ENCODE peak calls at places on chromosomes 6 and 20, in nine cellular contexts. One of them, this sample, is unnamed.

GRCh38 chr20:52291109-52291508 is 99.5 kb upstream of the ZFP64 start:
- DNase-seq in effector memory CD8-positive, alpha-beta T cell: no peak
- DNase-seq in smooth muscle cell of the brain vasculature: no peak
- DNase-seq in NCI-H774: no peak
- DNase-seq in stimulated activated naive B cell treated with anti-CD40 and anti-IgM and Interleukin-4, amounts not matched to agents 10 μg/mL and 1 μg/mL and 100 μg/mL, for 72 hours: no peak
- DNase-seq in GM12878: no peak
- DNase-seq in NCI-H1105: no peak
- DNase-seq in T-helper 2 cell: no peak
- DNase-seq in activated CD4-positive, alpha-beta memory T cell treated with anti-CD3 and anti-CD28 coated beads for 36 hours: no peak
- DNase-seq in this sample: no peak

GRCh38 chr6:160417135-160417534 is 69.0 kb downstream of the SLC22A3 start:
- DNase-seq in effector memory CD8-positive, alpha-beta T cell: no peak
- DNase-seq in smooth muscle cell of the brain vasculature: no peak
- DNase-seq in NCI-H774: no peak
- DNase-seq in stimulated activated naive B cell treated with anti-CD40 and anti-IgM and Interleukin-4, amounts not matched to agents 10 μg/mL and 1 μg/mL and 100 μg/mL, for 72 hours: no peak
- DNase-seq in GM12878: no peak
- DNase-seq in NCI-H1105: no peak
- DNase-seq in T-helper 2 cell: no peak
- DNase-seq in activated CD4-positive, alpha-beta memory T cell treated with anti-CD3 and anti-CD28 coated beads for 36 hours: no peak
- DNase-seq in this sample: no peak

GRCh38 chr6:47485491-47486135 is 8.0 kb downstream of the CD2AP start:
- DNase-seq in effector memory CD8-positive, alpha-beta T cell: no peak
- DNase-seq in smooth muscle cell of the brain vasculature: no peak
- DNase-seq in NCI-H774: no peak
- DNase-seq in stimulated activated naive B cell treated with anti-CD40 and anti-IgM and Interleukin-4, amounts not matched to agents 10 μg/mL and 1 μg/mL and 100 μg/mL, for 72 hours: no peak
- DNase-seq in GM12878: no peak
- DNase-seq in NCI-H1105: no peak
- DNase-seq in T-helper 2 cell: no peak
- DNase-seq in activated CD4-positive, alpha-beta memory T cell treated with anti-CD3 and anti-CD28 coated beads for 36 hours: no peak
- DNase-seq in this sample: no peak

GRCh38 chr6:98836962-98837944 is 2.9 kb downstream of the POU3F2 start:
- DNase-seq in effector memory CD8-positive, alpha-beta T cell: no peak
- DNase-seq in smooth muscle cell of the brain vasculature: no peak
- DNase-seq in NCI-H774: no peak
- DNase-seq in stimulated activated naive B cell treated with anti-CD40 and anti-IgM and Interleukin-4, amounts not matched to agents 10 μg/mL and 1 μg/mL and 100 μg/mL, for 72 hours: no peak
- DNase-seq in GM12878: no peak
- DNase-seq in NCI-H1105: no peak
- DNase-seq in T-helper 2 cell: no peak
- DNase-seq in activated CD4-positive, alpha-beta memory T cell treated with anti-CD3 and anti-CD28 coated beads for 36 hours: no peak
- DNase-seq in this sample: no peak

GRCh38 chr6:865846-866245 is 172.9 kb upstream of the EXOC2 start:
- DNase-seq in effector memory CD8-positive, alpha-beta T cell: no peak
- DNase-seq in smooth muscle cell of the brain vasculature: no peak
- DNase-seq in NCI-H774: no peak
- DNase-seq in stimulated activated naive B cell treated with anti-CD40 and anti-IgM and Interleukin-4, amounts not matched to agents 10 μg/mL and 1 μg/mL and 100 μg/mL, for 72 hours: no peak
- DNase-seq in GM12878: no peak
- DNase-seq in NCI-H1105: no peak
- DNase-seq in T-helper 2 cell: no peak
- DNase-seq in activated CD4-positive, alpha-beta memory T cell treated with anti-CD3 and anti-CD28 coated beads for 36 hours: no peak
- DNase-seq in this sample: no peak

GRCh38 chr20:13261460-13262301 is 40.6 kb downstream of the ISM1 start:
- DNase-seq in effector memory CD8-positive, alpha-beta T cell: peak; percentile 27
- DNase-seq in smooth muscle cell of the brain vasculature: peak; percentile 40
- DNase-seq in NCI-H774: peak; percentile 7
- DNase-seq in stimulated activated naive B cell treated with anti-CD40 and anti-IgM and Interleukin-4, amounts not matched to agents 10 μg/mL and 1 μg/mL and 100 μg/mL, for 72 hours: peak; percentile 4
- DNase-seq in GM12878: no peak
- DNase-seq in NCI-H1105: peak; percentile 60
- DNase-seq in T-helper 2 cell: peak; percentile 28
- DNase-seq in activated CD4-positive, alpha-beta memory T cell treated with anti-CD3 and anti-CD28 coated beads for 36 hours: peak; percentile 74
- DNase-seq in this sample: peak; percentile 51

GRCh38 chr6:40020166-40020565 is 85.9 kb upstream of the MOCS1 start:
- DNase-seq in effector memory CD8-positive, alpha-beta T cell: no peak
- DNase-seq in smooth muscle cell of the brain vasculature: no peak
- DNase-seq in NCI-H774: no peak
- DNase-seq in stimulated activated naive B cell treated with anti-CD40 and anti-IgM and Interleukin-4, amounts not matched to agents 10 μg/mL and 1 μg/mL and 100 μg/mL, for 72 hours: no peak
- DNase-seq in GM12878: no peak
- DNase-seq in NCI-H1105: no peak
- DNase-seq in T-helper 2 cell: no peak
- DNase-seq in activated CD4-positive, alpha-beta memory T cell treated with anti-CD3 and anti-CD28 coated beads for 36 hours: no peak
- DNase-seq in this sample: no peak

GRCh38 chr6:35587167-35587566 is 74.5 kb upstream of the TULP1 start:
- DNase-seq in effector memory CD8-positive, alpha-beta T cell: no peak
- DNase-seq in smooth muscle cell of the brain vasculature: no peak
- DNase-seq in NCI-H774: no peak
- DNase-seq in stimulated activated naive B cell treated with anti-CD40 and anti-IgM and Interleukin-4, amounts not matched to agents 10 μg/mL and 1 μg/mL and 100 μg/mL, for 72 hours: no peak
- DNase-seq in GM12878: no peak
- DNase-seq in NCI-H1105: no peak
- DNase-seq in T-helper 2 cell: no peak
- DNase-seq in activated CD4-positive, alpha-beta memory T cell treated with anti-CD3 and anti-CD28 coated beads for 36 hours: no peak
- DNase-seq in this sample: no peak

GRCh38 chr6:156820089-156820798 is 43.1 kb downstream of the ARID1B start:
- DNase-seq in effector memory CD8-positive, alpha-beta T cell: no peak
- DNase-seq in smooth muscle cell of the brain vasculature: no peak
- DNase-seq in NCI-H774: no peak
- DNase-seq in stimulated activated naive B cell treated with anti-CD40 and anti-IgM and Interleukin-4, amounts not matched to agents 10 μg/mL and 1 μg/mL and 100 μg/mL, for 72 hours: no peak
- DNase-seq in GM12878: no peak
- DNase-seq in NCI-H1105: no peak
- DNase-seq in T-helper 2 cell: no peak
- DNase-seq in activated CD4-positive, alpha-beta memory T cell treated with anti-CD3 and anti-CD28 coated beads for 36 hours: no peak
- DNase-seq in this sample: no peak

GRCh38 chr6:42021847-42022754 is 28.2 kb upstream of the TAF8 start:
- DNase-seq in effector memory CD8-positive, alpha-beta T cell: peak; percentile 60
- DNase-seq in smooth muscle cell of the brain vasculature: no peak
- DNase-seq in NCI-H774: no peak
- DNase-seq in stimulated activated naive B cell treated with anti-CD40 and anti-IgM and Interleukin-4, amounts not matched to agents 10 μg/mL and 1 μg/mL and 100 μg/mL, for 72 hours: peak; percentile 78
- DNase-seq in GM12878: no peak
- DNase-seq in NCI-H1105: no peak
- DNase-seq in T-helper 2 cell: peak; percentile 81
- DNase-seq in activated CD4-positive, alpha-beta memory T cell treated with anti-CD3 and anti-CD28 coated beads for 36 hours: peak; percentile 86
- DNase-seq in this sample: no peak

GRCh38 chr6:145704153-145704781 is 31.1 kb downstream of the EPM2A start:
- DNase-seq in effector memory CD8-positive, alpha-beta T cell: no peak
- DNase-seq in smooth muscle cell of the brain vasculature: no peak
- DNase-seq in NCI-H774: no peak
- DNase-seq in stimulated activated naive B cell treated with anti-CD40 and anti-IgM and Interleukin-4, amounts not matched to agents 10 μg/mL and 1 μg/mL and 100 μg/mL, for 72 hours: no peak
- DNase-seq in GM12878: no peak
- DNase-seq in NCI-H1105: peak; percentile 2
- DNase-seq in T-helper 2 cell: no peak
- DNase-seq in activated CD4-positive, alpha-beta memory T cell treated with anti-CD3 and anti-CD28 coated beads for 36 hours: no peak
- DNase-seq in this sample: peak; percentile 17

GRCh38 chr20:40648505-40649072 is 40.4 kb downstream of the MAFB start:
- DNase-seq in effector memory CD8-positive, alpha-beta T cell: no peak
- DNase-seq in smooth muscle cell of the brain vasculature: no peak
- DNase-seq in NCI-H774: no peak
- DNase-seq in stimulated activated naive B cell treated with anti-CD40 and anti-IgM and Interleukin-4, amounts not matched to agents 10 μg/mL and 1 μg/mL and 100 μg/mL, for 72 hours: no peak
- DNase-seq in GM12878: no peak
- DNase-seq in NCI-H1105: no peak
- DNase-seq in T-helper 2 cell: no peak
- DNase-seq in activated CD4-positive, alpha-beta memory T cell treated with anti-CD3 and anti-CD28 coated beads for 36 hours: no peak
- DNase-seq in this sample: no peak

GRCh38 chr20:54525906-54526596 is 50.7 kb downstream of the DOK5 start:
- DNase-seq in effector memory CD8-positive, alpha-beta T cell: no peak
- DNase-seq in smooth muscle cell of the brain vasculature: no peak
- DNase-seq in NCI-H774: no peak
- DNase-seq in stimulated activated naive B cell treated with anti-CD40 and anti-IgM and Interleukin-4, amounts not matched to agents 10 μg/mL and 1 μg/mL and 100 μg/mL, for 72 hours: no peak
- DNase-seq in GM12878: no peak
- DNase-seq in NCI-H1105: no peak
- DNase-seq in T-helper 2 cell: no peak
- DNase-seq in activated CD4-positive, alpha-beta memory T cell treated with anti-CD3 and anti-CD28 coated beads for 36 hours: no peak
- DNase-seq in this sample: no peak

GRCh38 chr6:307874-308273 is 15.6 kb downstream of the DUSP22 start:
- DNase-seq in effector memory CD8-positive, alpha-beta T cell: no peak
- DNase-seq in smooth muscle cell of the brain vasculature: no peak
- DNase-seq in NCI-H774: no peak
- DNase-seq in stimulated activated naive B cell treated with anti-CD40 and anti-IgM and Interleukin-4, amounts not matched to agents 10 μg/mL and 1 μg/mL and 100 μg/mL, for 72 hours: no peak
- DNase-seq in GM12878: no peak
- DNase-seq in NCI-H1105: no peak
- DNase-seq in T-helper 2 cell: no peak
- DNase-seq in activated CD4-positive, alpha-beta memory T cell treated with anti-CD3 and anti-CD28 coated beads for 36 hours: no peak
- DNase-seq in this sample: no peak

GRCh38 chr6:141483561-141484061 is 649.1 kb upstream of the GJE1 start:
- DNase-seq in effector memory CD8-positive, alpha-beta T cell: peak; percentile 47
- DNase-seq in smooth muscle cell of the brain vasculature: peak; percentile 52
- DNase-seq in NCI-H774: peak; percentile 55
- DNase-seq in stimulated activated naive B cell treated with anti-CD40 and anti-IgM and Interleukin-4, amounts not matched to agents 10 μg/mL and 1 μg/mL and 100 μg/mL, for 72 hours: peak; percentile 55
- DNase-seq in GM12878: peak; percentile 85
- DNase-seq in NCI-H1105: peak; percentile 52
- DNase-seq in T-helper 2 cell: peak; percentile 75
- DNase-seq in activated CD4-positive, alpha-beta memory T cell treated with anti-CD3 and anti-CD28 coated beads for 36 hours: peak; percentile 65
- DNase-seq in this sample: peak; percentile 98

GRCh38 chr6:40914005-40914404 is 125.0 kb downstream of the UNC5CL start:
- DNase-seq in effector memory CD8-positive, alpha-beta T cell: no peak
- DNase-seq in smooth muscle cell of the brain vasculature: no peak
- DNase-seq in NCI-H774: no peak
- DNase-seq in stimulated activated naive B cell treated with anti-CD40 and anti-IgM and Interleukin-4, amounts not matched to agents 10 μg/mL and 1 μg/mL and 100 μg/mL, for 72 hours: no peak
- DNase-seq in GM12878: no peak
- DNase-seq in NCI-H1105: no peak
- DNase-seq in T-helper 2 cell: no peak
- DNase-seq in activated CD4-positive, alpha-beta memory T cell treated with anti-CD3 and anti-CD28 coated beads for 36 hours: no peak
- DNase-seq in this sample: no peak

GRCh38 chr6:28940294-28940858 is 16.6 kb upstream of the TRIM27 start:
- DNase-seq in effector memory CD8-positive, alpha-beta T cell: no peak
- DNase-seq in smooth muscle cell of the brain vasculature: no peak
- DNase-seq in NCI-H774: no peak
- DNase-seq in stimulated activated naive B cell treated with anti-CD40 and anti-IgM and Interleukin-4, amounts not matched to agents 10 μg/mL and 1 μg/mL and 100 μg/mL, for 72 hours: peak; percentile 15
- DNase-seq in GM12878: peak; percentile 37
- DNase-seq in NCI-H1105: peak; percentile 49
- DNase-seq in T-helper 2 cell: no peak
- DNase-seq in activated CD4-positive, alpha-beta memory T cell treated with anti-CD3 and anti-CD28 coated beads for 36 hours: peak; percentile 63
- DNase-seq in this sample: no peak

GRCh38 chr6:22880686-22881433 is 311.5 kb downstream of the HDGFL1 start:
- DNase-seq in effector memory CD8-positive, alpha-beta T cell: no peak
- DNase-seq in smooth muscle cell of the brain vasculature: peak; percentile 65
- DNase-seq in NCI-H774: no peak
- DNase-seq in stimulated activated naive B cell treated with anti-CD40 and anti-IgM and Interleukin-4, amounts not matched to agents 10 μg/mL and 1 μg/mL and 100 μg/mL, for 72 hours: no peak
- DNase-seq in GM12878: no peak
- DNase-seq in NCI-H1105: no peak
- DNase-seq in T-helper 2 cell: no peak
- DNase-seq in activated CD4-positive, alpha-beta memory T cell treated with anti-CD3 and anti-CD28 coated beads for 36 hours: no peak
- DNase-seq in this sample: peak; percentile 97

This sample was measured in AG10803.